ENCODE peak calls at places on chromosomes 3 and 15, in six cellular contexts. I is HL-60, C is suprapubic skin, N is endothelial cell of umbilical vein, O is esophagus muscularis mucosa, L is stomach. W is an unnamed sample.

GRCh38 chr15:101183226-101183925 is 68.5 kb downstream of the CHSY1 start:
- DNase-seq in I (no peak), C (peak; percentile 45), N (peak; percentile 90), O (no peak), L (no peak), W (no peak)

GRCh38 chr15:80953001-80953952 is 36.3 kb downstream of the MESD start:
- DNase-seq in I (no peak), C (no peak), N (no peak), O (no peak), L (no peak), W (no peak)

GRCh38 chr15:63482874-63483323 is 21.5 kb upstream of the USP3 start:
- DNase-seq in I (no peak), C (no peak), N (no peak), O (no peak), L (no peak), W (no peak)

GRCh38 chr15:75729304-75730069 is 16.8 kb upstream of the CSPG4 start:
- DNase-seq in I (no peak), C (no peak), N (no peak), O (no peak), L (no peak), W (no peak)

GRCh38 chr15:92650256-92650655 is 5.3 kb downstream of the FAM174B start:
- DNase-seq in I (no peak), C (no peak), N (no peak), O (no peak), L (no peak), W (no peak)

GRCh38 chr3:177041021-177041729 is 156.1 kb downstream of the TBL1XR1 start:
- DNase-seq in I (no peak), C (peak; percentile 73), N (peak; percentile 43), O (peak; percentile 92), L (no peak), W (no peak)

GRCh38 chr3:94525039-94525438 is 462.2 kb downstream of the NSUN3 start:
- DNase-seq in I (no peak), C (no peak), N (no peak), O (no peak), L (no peak), W (no peak)

GRCh38 chr15:77013786-77014136 is 18.8 kb downstream of the PSTPIP1 start:
- DNase-seq in I (no peak), C (no peak), N (no peak), O (no peak), L (peak; percentile 49), W (no peak)

GRCh38 chr3:184058029-184058428 is 5.2 kb downstream of the HTR3C start:
- DNase-seq in I (no peak), C (no peak), N (no peak), O (no peak), L (no peak), W (no peak)

GRCh38 chr3:120824613-120825012 is 82.1 kb downstream of the GTF2E1 start:
- DNase-seq in I (no peak), C (no peak), N (no peak), O (no peak), L (no peak), W (no peak)

GRCh38 chr15:65307978-65308377 is 3.5 kb downstream of the RNU5B-1 start:
- DNase-seq in I (no peak), C (no peak), N (no peak), O (no peak), L (no peak), W (no peak)

GRCh38 chr3:58323795-58324674 is 8.7 kb upstream of the PXK start:
- DNase-seq in I (no peak), C (no peak), N (peak; percentile 89), O (no peak), L (no peak), W (no peak)

GRCh38 chr3:129942296-129942695 is 32.2 kb upstream of the TRH start:
- DNase-seq in I (no peak), C (no peak), N (peak; percentile 75), O (no peak), L (peak; percentile 54), W (no peak)

GRCh38 chr3:86147119-86147518 is 843.8 kb downstream of the VGLL3 start:
- DNase-seq in I (no peak), C (no peak), N (no peak), O (no peak), L (no peak), W (no peak)

GRCh38 chr3:170233532-170233931 is 11.3 kb downstream of the PRKCI start:
- DNase-seq in I (no peak), C (no peak), N (no peak), O (no peak), L (peak; percentile 76), W (no peak)

GRCh38 chr3:196559826-196560225 is 8.5 kb downstream of the WDR53 start:
- DNase-seq in I (no peak), C (no peak), N (no peak), O (no peak), L (no peak), W (no peak)

GRCh38 chr3:24264748-24265158 is 229.9 kb downstream of the THRB start:
- DNase-seq in I (peak; percentile 4), C (no peak), N (peak; percentile 58), O (no peak), L (no peak), W (no peak)

GRCh38 chr3:197257711-197258110 is 40.7 kb downstream of the DLG1 start:
- DNase-seq in I (no peak), C (no peak), N (no peak), O (no peak), L (no peak), W (no peak)

GRCh38 chr3:60636846-60637245 is 614.4 kb downstream of the FHIT start:
- DNase-seq in I (no peak), C (no peak), N (no peak), O (no peak), L (no peak), W (no peak)

GRCh38 chr3:149207475-149207874 is 14.2 kb downstream of the CP start:
- DNase-seq in I (no peak), C (no peak), N (no peak), O (no peak), L (no peak), W (no peak)

GRCh38 chr3:105967117-105967516 is 98.3 kb upstream of the CBLB start:
- DNase-seq in I (no peak), C (no peak), N (peak; percentile 27), O (no peak), L (no peak), W (no peak)

GRCh38 chr15:57026016-57026602 is 107.7 kb downstream of the TCF12 start:
- DNase-seq in I (no peak), C (no peak), N (no peak), O (no peak), L (no peak), W (no peak)

GRCh38 chr3:130948374-130948773 is 54.5 kb downstream of the ATP2C1 start:
- DNase-seq in I (no peak), C (no peak), N (no peak), O (no peak), L (no peak), W (no peak)

GRCh38 chr3:99648091-99648490 is 9.7 kb downstream of the COL8A1 start:
- DNase-seq in I (no peak), C (no peak), N (peak; percentile 83), O (no peak), L (no peak), W (no peak)

GRCh38 chr3:94614192-94614591 is 551.3 kb downstream of the NSUN3 start:
- DNase-seq in I (no peak), C (no peak), N (no peak), O (no peak), L (no peak), W (no peak)

GRCh38 chr3:193452338-193452737 is 73.8 kb upstream of the ATP13A5 start:
- DNase-seq in I (no peak), C (no peak), N (peak; percentile 4), O (no peak), L (no peak), W (no peak)
- TF ChIP-seq CTCF in I (no peak), C (no peak), N (no peak), O (no peak), L (no peak), W (no peak)

GRCh38 chr3:44090036-44090435 is 151.7 kb upstream of the TOPAZ1 start:
- DNase-seq in I (no peak), C (no peak), N (no peak), O (no peak), L (no peak), W (no peak)

DNA sequence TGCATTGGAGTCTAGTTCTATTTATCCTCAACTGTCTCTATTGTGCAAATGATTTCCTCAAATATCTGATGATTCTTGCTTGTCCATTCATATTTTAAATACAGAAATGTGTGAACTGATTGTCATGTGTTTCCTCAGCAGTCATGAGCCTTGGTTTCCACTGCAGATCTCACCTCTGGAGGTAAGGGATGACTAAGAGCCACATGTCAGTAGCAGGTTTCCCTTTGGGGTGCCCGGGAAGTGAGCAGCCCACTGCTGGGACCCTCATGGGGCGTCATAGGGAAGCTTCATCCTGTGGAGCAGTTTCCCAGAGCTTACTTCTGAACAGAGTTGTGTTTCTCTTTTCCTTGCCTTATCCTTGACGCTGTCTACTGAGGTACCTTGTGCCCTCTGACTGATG is 149.2 kb upstream of the TOPAZ1 start:
- DNase-seq in I (no peak), C (no peak), N (no peak), O (no peak), L (no peak), W (no peak)
- H3K27me3 ChIP-seq in I (peaks cover 7% of the 10 kb centered on the region), C (peaks cover 10% of the 10 kb centered on the region), N (no peaks in the 10 kb centered on the region), O (no peaks in the 10 kb centered on the region), L (no peaks in the 10 kb centered on the region), W (no peaks in the 10 kb centered on the region)

GRCh38 chr3:53264718-53265117 is 8.9 kb upstream of the TKT start:
- DNase-seq in I (no peak), C (no peak), N (no peak), O (no peak), L (peak; percentile 78), W (no peak)
- TF ChIP-seq POLR2AphosphoS5 in I (no peak), C (no peak), N (no peak), O (no peak), L (no peak), W (no peak)

GRCh38 chr3:43742935-43743334 is 52.2 kb downstream of the ABHD5 start:
- DNase-seq in I (no peak), C (no peak), N (peak; percentile 92), O (no peak), L (no peak), W (no peak)
- TF ChIP-seq CTCF in I (no peak), C (no peak), N (no peak), O (peak; percentile 26), L (no peak), W (no peak)